ENCODE peak calls at places on chromosomes 3 and 15, in four cellular contexts. One of them, this sample, is unnamed.

GRCh38 chr15:77417642-77418041 is 2.3 kb downstream of the PEAK1 start:
- DNase-seq in HuH-7: no peak
- DNase-seq in WTC11: no peak
- DNase-seq in amygdala: no peak
- DNase-seq in this sample: no peak

GRCh38 chr15:88535100-88535499 is 11.4 kb downstream of the DET1 start:
- DNase-seq in HuH-7: no peak
- DNase-seq in WTC11: no peak
- DNase-seq in amygdala: no peak
- DNase-seq in this sample: no peak

GRCh38 chr3:48269592-48269991 is 28.7 kb downstream of the ZNF589 start:
- DNase-seq in amygdala: no peak
- DNase-seq in HuH-7: no peak
- DNase-seq in WTC11: no peak
- DNase-seq in this sample: no peak

GRCh38 chr3:175288616-175289015 is 429.5 kb downstream of the NAALADL2 start:
- DNase-seq in HuH-7: no peak
- DNase-seq in WTC11: no peak
- DNase-seq in amygdala: no peak
- DNase-seq in this sample: no peak

GRCh38 chr3:31522152-31522551 is 10.6 kb upstream of the STT3B start:
- DNase-seq in amygdala: no peak
- DNase-seq in HuH-7: no peak
- DNase-seq in WTC11: no peak
- DNase-seq in this sample: no peak

GRCh38 chr15:41777421-41777973 is 3.2 kb downstream of the MAPKBP1 start:
- DNase-seq in HuH-7: no peak
- DNase-seq in WTC11: no peak
- DNase-seq in amygdala: no peak
- DNase-seq in this sample: no peak

GRCh38 chr15:83766326-83766725 is 112.4 kb downstream of the ADAMTSL3 start:
- DNase-seq in WTC11: no peak
- DNase-seq in HuH-7: no peak
- DNase-seq in amygdala: no peak
- DNase-seq in this sample: no peak

GRCh38 chr3:147521646-147522045 is 112.5 kb downstream of the ZIC1 start:
- DNase-seq in HuH-7: no peak
- DNase-seq in amygdala: no peak
- DNase-seq in WTC11: no peak
- DNase-seq in this sample: no peak

GRCh38 chr3:168991813-168992212 is 671.7 kb downstream of the MECOM start:
- DNase-seq in amygdala: no peak
- DNase-seq in WTC11: no peak
- DNase-seq in HuH-7: no peak
- DNase-seq in this sample: no peak

GRCh38 chr15:38414351-38414750 is 39.6 kb upstream of the FAM98B start:
- DNase-seq in amygdala: peak; percentile 43
- DNase-seq in HuH-7: peak; percentile 28
- DNase-seq in WTC11: peak; percentile 67
- DNase-seq in this sample: no peak

GRCh38 chr3:15800780-15801179 is 3.0 kb upstream of the ANKRD28 start:
- DNase-seq in amygdala: no peak
- DNase-seq in WTC11: no peak
- DNase-seq in HuH-7: no peak
- DNase-seq in this sample: no peak

GRCh38 chr3:152589644-152590043 is 245.3 kb upstream of the P2RY1 start:
- DNase-seq in amygdala: no peak
- DNase-seq in HuH-7: no peak
- DNase-seq in WTC11: no peak
- DNase-seq in this sample: no peak

GRCh38 chr15:32029409-32029861 is 880 bp upstream of the CHRNA7 start:
- DNase-seq in HuH-7: peak; percentile 10
- DNase-seq in WTC11: peak; percentile 56
- DNase-seq in amygdala: peak; percentile 23
- DNase-seq in this sample: peak; percentile 71

GRCh38 chr3:196569003-196569516 is 600 bp downstream of the FBXO45 start:
- DNase-seq in WTC11: peak; percentile 62
- DNase-seq in HuH-7: peak; percentile 31
- DNase-seq in amygdala: peak; percentile 12
- DNase-seq in this sample: peak; percentile 91

GRCh38 chr3:141845407-141846049 is 30.9 kb upstream of the ATP1B3 start:
- DNase-seq in HuH-7: peak; percentile 17
- DNase-seq in WTC11: peak; percentile 53
- DNase-seq in amygdala: no peak
- DNase-seq in this sample: no peak

GRCh38 chr3:145678401-145678800 is 482.6 kb downstream of the PLOD2 start:
- DNase-seq in WTC11: no peak
- DNase-seq in amygdala: no peak
- DNase-seq in HuH-7: no peak
- DNase-seq in this sample: no peak

GRCh38 chr3:24598691-24599090 is 104.0 kb upstream of the THRB start:
- DNase-seq in HuH-7: no peak
- DNase-seq in amygdala: no peak
- DNase-seq in WTC11: no peak
- DNase-seq in this sample: no peak

GRCh38 chr15:100291106-100291505 is 50.7 kb downstream of the ADAMTS17 start:
- DNase-seq in amygdala: no peak
- DNase-seq in WTC11: no peak
- DNase-seq in HuH-7: no peak
- DNase-seq in this sample: no peak

GRCh38 chr3:52539010-52539653 is 2.7 kb downstream of the UQCC5 start:
- DNase-seq in WTC11: no peak
- DNase-seq in HuH-7: no peak
- DNase-seq in amygdala: no peak
- DNase-seq in this sample: no peak

GRCh38 chr15:89119489-89120478 is 31.5 kb downstream of the ABHD2 start:
- DNase-seq in WTC11: no peak
- DNase-seq in amygdala: no peak
- DNase-seq in HuH-7: no peak
- DNase-seq in this sample: no peak

GRCh38 chr15:35546581-35547381 is 816 bp upstream of the DPH6 start:
- DNase-seq in WTC11: no peak
- DNase-seq in HuH-7: peak; percentile 5
- DNase-seq in amygdala: no peak
- DNase-seq in this sample: no peak

GRCh38 chr15:82095803-82096202 is 50.0 kb upstream of the MEX3B start:
- DNase-seq in amygdala: no peak
- DNase-seq in HuH-7: no peak
- DNase-seq in WTC11: no peak
- DNase-seq in this sample: no peak